ENCODE peak calls at places on chromosomes 5 and 9, in five cellular contexts. B is cardiac muscle cell, Y is coronary artery, O is colonic mucosa, U is endothelial cell of umbilical vein. M is an unnamed sample.

GRCh38 chr9:124511891-124512805 is 4.9 kb upstream of the NR5A1 start:
- DNase-seq in B (no peak), Y (no peak), O (no peak), U (peak), M (no peak)

GRCh38 chr5:76838481-76839261 is 11.1 kb upstream of the S100Z start:
- DNase-seq in B (no peak), Y (no peak), O (peak), U (peak), M (no peak)

GRCh38 chr5:141559481-141559880 is 59.3 kb downstream of the DIAPH1 start:
- DNase-seq in B (no peak), Y (no peak), O (no peak), U (peak), M (no peak)

GRCh38 chr5:143409972-143410371 is 6.5 kb upstream of the NR3C1 start:
- DNase-seq in B (no peak), Y (no peak), O (no peak), U (no peak), M (no peak)

GRCh38 chr5:140115186-140115500 is 1.2 kb downstream of the PURA start:
- DNase-seq in B (no peak), Y (no peak), O (no peak), U (no peak), M (no peak)

GRCh38 chr9:70091553-70091952 is 47.9 kb downstream of the MAMDC2 start:
- DNase-seq in B (no peak), Y (no peak), O (no peak), U (no peak), M (no peak)

GRCh38 chr5:149228610-149229297 is 42.9 kb upstream of the AFAP1L1 start:
- DNase-seq in B (peak), Y (no peak), O (peak), U (peak), M (no peak)

GRCh38 chr9:123893146-123893545 is 36.8 kb downstream of the DENND1A start:
- DNase-seq in B (no peak), Y (no peak), O (no peak), U (no peak), M (no peak)

GRCh38 chr5:139443766-139444473 is 4.6 kb upstream of the DNAJC18 start:
- DNase-seq in B (no peak), Y (no peak), O (no peak), U (peak), M (no peak)

GRCh38 chr5:158880514-158881001 is 219.2 kb downstream of the EBF1 start:
- DNase-seq in B (no peak), Y (no peak), O (no peak), U (no peak), M (no peak)

GRCh38 chr5:164581889-164582288 is 1076.5 kb downstream of the MAT2B start:
- DNase-seq in B (no peak), Y (no peak), O (no peak), U (no peak), M (no peak)

GRCh38 chr9:131728961-131729360 is 10.9 kb downstream of the RAPGEF1 start:
- DNase-seq in B (peak), Y (no peak), O (no peak), U (peak), M (no peak)

GRCh38 chr9:15354713-15355112 is 47.7 kb upstream of the TTC39B start:
- DNase-seq in B (peak), Y (no peak), O (no peak), U (no peak), M (no peak)

GRCh38 chr5:132298813-132299212 is 4.6 kb downstream of the SLC22A4 start:
- DNase-seq in B (no peak), Y (no peak), O (no peak), U (no peak), M (no peak)

GRCh38 chr9:20197976-20198685 is 409.3 kb upstream of the SLC24A2 start:
- DNase-seq in B (no peak), Y (no peak), O (peak), U (no peak), M (no peak)

GRCh38 chr9:122807271-122807900 is 7.5 kb downstream of the OR1K1 start:
- DNase-seq in B (no peak), Y (no peak), O (no peak), U (no peak), M (no peak)

GRCh38 chr9:4131946-4132345 is 167.9 kb downstream of the GLIS3 start:
- DNase-seq in B (no peak), Y (no peak), O (no peak), U (no peak), M (no peak)

GRCh38 chr5:473344-474192 is 30.6 kb downstream of the EXOC3 start:
- DNase-seq in B (peak), Y (no peak), O (peak), U (peak), M (no peak)

GRCh38 chr9:69898714-69899209 is 78.1 kb downstream of the CFAP95 start:
- DNase-seq in B (no peak), Y (no peak), O (no peak), U (peak), M (no peak)

GRCh38 chr5:80141147-80141671 is 106.1 kb downstream of the THBS4 start:
- DNase-seq in B (peak), Y (peak), O (peak), U (peak), M (peak)

GRCh38 chr9:125747765-125748510 is 765 bp downstream of the PBX3 start:
- DNase-seq in B (peak), Y (peak), O (peak), U (peak), M (no peak)

GRCh38 chr9:129131300-129132145 is 20.3 kb downstream of the PTPA start:
- DNase-seq in B (peak), Y (peak), O (peak), U (peak), M (peak)

GRCh38 chr5:181218795-181219124 is 4.3 kb upstream of the TRIM41 start:
- DNase-seq in B (no peak), Y (no peak), O (no peak), U (no peak), M (no peak)

GRCh38 chr5:136081192-136081591 is 51.5 kb upstream of the SMAD5 start:
- DNase-seq in B (no peak), Y (no peak), O (no peak), U (no peak), M (no peak)

GRCh38 chr5:95725937-95726810 is 5.0 kb upstream of the RHOBTB3 start:
- DNase-seq in B (no peak), Y (no peak), O (no peak), U (no peak), M (no peak)

GRCh38 chr5:95725071-95725820 is 5.9 kb upstream of the RHOBTB3 start:
- DNase-seq in B (no peak), Y (no peak), O (no peak), U (peak), M (no peak)

GRCh38 chr5:95720094-95720793 is 10.9 kb upstream of the RHOBTB3 start:
- DNase-seq in B (no peak), Y (no peak), O (no peak), U (no peak), M (no peak)

GRCh38 chr5:95726811-95727763 is 4.0 kb upstream of the RHOBTB3 start:
- DNase-seq in B (no peak), Y (no peak), O (no peak), U (no peak), M (no peak)

DNA sequence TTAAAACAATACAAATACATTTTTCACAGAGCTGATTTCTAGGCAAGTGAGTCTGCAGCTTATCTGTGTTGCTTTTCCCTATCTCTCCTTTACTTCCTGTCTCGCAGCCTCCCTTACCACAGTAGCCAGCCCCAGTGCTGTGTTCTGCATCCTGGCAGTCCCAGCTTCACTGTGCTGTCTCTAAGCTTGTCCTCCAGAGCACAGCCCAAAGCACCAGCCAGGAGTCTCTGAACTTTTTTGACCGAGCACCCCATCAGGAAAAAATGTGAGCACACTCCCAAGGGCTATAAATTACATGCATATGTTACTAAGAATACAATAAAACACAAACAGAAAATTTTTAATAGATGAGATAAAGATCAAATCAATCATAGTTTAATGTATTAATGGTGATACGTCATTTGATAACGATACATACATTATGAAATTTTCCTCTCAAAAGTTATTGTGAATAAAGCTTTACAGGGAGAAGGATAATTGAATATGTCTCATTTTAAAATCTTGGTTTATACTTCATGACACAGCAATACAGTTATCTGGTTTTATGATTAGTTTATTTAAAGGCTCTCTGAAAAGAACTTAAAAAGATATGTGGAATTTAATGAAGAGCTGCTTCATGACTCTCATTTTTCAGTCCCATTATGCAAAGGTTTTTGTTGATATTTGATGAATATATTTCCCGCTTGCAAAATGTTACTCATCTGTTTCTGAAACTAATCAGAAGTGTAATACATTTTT is 7.3 kb upstream of the RHOBTB3 start:
- DNase-seq in B (peak), Y (no peak), O (no peak), U (peak), M (no peak)
- TF ChIP-seq CTCF in B (no peak), Y (no peak), O (no peak), U (no peak), M (no peak)

GRCh38 chr5:127754259-127754658 is 51.1 kb downstream of the CCDC192 start:
- DNase-seq in B (no peak), Y (no peak), O (peak), U (peak), M (no peak)

GRCh38 chr5:127757576-127757975 is 54.4 kb downstream of the CCDC192 start:
- DNase-seq in B (peak), Y (no peak), O (peak), U (peak), M (no peak)

GRCh38 chr5:127758884-127759283 is 55.7 kb downstream of the CCDC192 start:
- DNase-seq in B (no peak), Y (no peak), O (peak), U (no peak), M (no peak)

GRCh38 chr5:127754727-127755126 is 51.5 kb downstream of the CCDC192 start:
- DNase-seq in B (no peak), Y (no peak), O (no peak), U (no peak), M (no peak)
- TF ChIP-seq CTCF in B (no peak), Y (no peak), O (no peak), U (no peak), M (no peak)

GRCh38 chr9:134374301-134375010 is 48.2 kb downstream of the RXRA start:
- DNase-seq in B (no peak), Y (no peak), O (no peak), U (no peak), M (no peak)

GRCh38 chr9:134372621-134373267 is 46.5 kb downstream of the RXRA start:
- DNase-seq in B (no peak), Y (no peak), O (no peak), U (no peak), M (no peak)

GRCh38 chr9:134373269-134373668 is 47.0 kb downstream of the RXRA start:
- DNase-seq in B (no peak), Y (no peak), O (no peak), U (no peak), M (no peak)

GRCh38 chr9:134375011-134375390 is 48.7 kb downstream of the RXRA start:
- DNase-seq in B (no peak), Y (no peak), O (no peak), U (no peak), M (no peak)

GRCh38 chr9:134373953-134374300 is 47.7 kb downstream of the RXRA start:
- DNase-seq in B (no peak), Y (no peak), O (no peak), U (no peak), M (no peak)
- TF ChIP-seq CTCF in B (no peak), Y (no peak), O (no peak), U (no peak), M (no peak)

GRCh38 chr9:109681301-109681700 is 98.7 kb upstream of the PALM2AKAP2 start:
- DNase-seq in B (no peak), Y (no peak), O (no peak), U (no peak), M (no peak)

DNA sequence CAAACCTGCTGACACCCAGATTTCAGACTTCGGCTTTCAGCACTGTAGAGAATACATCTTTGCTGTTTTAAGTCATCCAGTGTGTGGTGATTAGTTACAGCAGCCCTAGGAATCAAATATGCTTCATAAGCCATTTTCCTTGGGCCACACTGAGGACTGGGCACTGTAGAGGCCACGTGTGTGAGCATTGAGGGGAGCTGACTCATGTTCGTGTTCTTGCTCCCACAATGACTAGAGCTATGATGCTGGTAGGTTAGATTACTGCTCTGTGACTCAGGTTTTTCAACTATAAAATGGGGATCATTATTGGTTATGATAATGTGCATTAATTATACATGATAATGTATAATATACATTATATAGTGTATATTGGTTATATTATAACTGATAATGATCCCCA is 96.5 kb upstream of the PALM2AKAP2 start:
- DNase-seq in B (no peak), Y (no peak), O (no peak), U (no peak), M (no peak)
- TF ChIP-seq CTCF in B (no peak), Y (no peak), O (no peak), U (no peak), M (no peak)

DNA sequence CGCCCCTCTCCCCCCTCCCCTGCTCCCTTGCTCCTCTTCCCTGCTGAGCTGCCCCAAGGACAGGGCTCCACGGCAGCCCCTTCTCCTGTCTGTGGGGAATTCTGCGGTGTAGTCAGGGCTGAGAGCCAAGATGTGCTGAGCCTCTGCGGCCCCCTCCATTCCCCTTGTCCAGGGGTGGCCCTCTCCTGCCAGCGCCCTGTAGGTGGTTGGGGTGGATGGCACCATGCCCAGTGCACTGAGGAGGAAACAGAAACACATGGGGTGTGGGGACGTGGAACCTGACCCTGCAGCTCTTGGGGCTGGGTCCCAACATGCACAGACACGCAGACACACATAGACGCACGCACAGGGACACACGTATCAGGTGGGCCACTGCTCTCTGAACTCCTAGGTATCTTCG is 64.6 kb downstream of the HMCN2 start:
- DNase-seq in B (no peak), Y (no peak), O (no peak), U (no peak), M (no peak)
- TF ChIP-seq CTCF in B (no peak), Y (no peak), O (no peak), U (no peak), M (no peak)

M was measured in neural crest cell.